ENCODE peak calls at places on chromosomes 3 and 15, in ten cellular contexts. C is ovary, Y is breast epithelium, T is HCT116, G is IMR-90, U is AG04450, E is AG09309, A is fibroblast of mammary gland, J is Peyer's patch, H is fibroblast of pulmonary artery. N is an unnamed sample.

GRCh38 chr15:44101944-44102343 is 93.1 kb downstream of the FRMD5 start:
- DNase-seq in C (no peak), Y (no peak), T (no peak), G (peak), U (peak), E (peak), A (peak), J (no peak), H (peak), N (no peak)

GRCh38 chr15:66670698-66671580 is 31.1 kb upstream of the SMAD6 start:
- DNase-seq in C (no peak), Y (peak), T (peak), G (no peak), U (no peak), E (no peak), A (no peak), J (peak), H (no peak), N (no peak)

GRCh38 chr3:54121404-54122045 is 827 bp upstream of the CACNA2D3 start:
- DNase-seq in C (peak), Y (no peak), T (no peak), G (no peak), U (no peak), E (no peak), A (no peak), J (no peak), H (peak), N (no peak)

GRCh38 chr15:36414670-36415069 is 164.8 kb upstream of the CDIN1 start:
- DNase-seq in C (no peak), Y (no peak), T (no peak), G (peak), U (no peak), E (no peak), A (peak), J (no peak), H (peak), N (no peak)

GRCh38 chr3:183823963-183824362 is 1.4 kb downstream of the MAP6D1 start:
- DNase-seq in C (no peak), Y (no peak), T (no peak), G (no peak), U (no peak), E (no peak), A (no peak), J (peak), H (no peak), N (no peak)

GRCh38 chr15:42802168-42802567 is 65.2 kb upstream of the CDAN1 start:
- DNase-seq in C (no peak), Y (no peak), T (no peak), G (no peak), U (no peak), E (no peak), A (no peak), J (no peak), H (no peak), N (no peak)

GRCh38 chr3:43794776-43795175 is 104.0 kb downstream of the ABHD5 start:
- DNase-seq in C (no peak), Y (no peak), T (peak), G (peak), U (peak), E (peak), A (peak), J (no peak), H (no peak), N (no peak)

GRCh38 chr15:84752700-84753099 is 4.3 kb downstream of the ZNF592 start:
- DNase-seq in C (no peak), Y (no peak), T (no peak), G (peak), U (no peak), E (no peak), A (peak), J (no peak), H (no peak), N (no peak)

GRCh38 chr3:71652786-71653419 is 69.4 kb upstream of the FOXP1 start:
- DNase-seq in C (peak), Y (no peak), T (peak), G (peak), U (peak), E (peak), A (peak), J (peak), H (peak), N (peak)

GRCh38 chr3:177893321-177893720 is 642.9 kb upstream of the KCNMB2 start:
- DNase-seq in C (no peak), Y (no peak), T (peak), G (no peak), U (no peak), E (no peak), A (no peak), J (no peak), H (peak), N (no peak)

GRCh38 chr3:188390347-188390718 is 236.4 kb downstream of the LPP start:
- DNase-seq in C (no peak), Y (no peak), T (no peak), G (no peak), U (no peak), E (no peak), A (no peak), J (no peak), H (no peak), N (no peak)
- H3K4me3 ChIP-seq in C (no peak), Y (no peak), T (no peak), G (no peak), U (no peak), E (no peak), A (no peak), J (no peak), H (no peak), N (no peak)

GRCh38 chr15:60390931-60391501 is 6.8 kb downstream of the ANXA2 start:
- DNase-seq in C (peak), Y (no peak), T (peak), G (peak), U (no peak), E (no peak), A (peak), J (peak), H (peak), N (no peak)
- H3K4me3 ChIP-seq in C (no peak), Y (peak), T (peak), G (no peak), U (peak), E (peak), A (peak), J (no peak), H (peak), N (peak)

DNA sequence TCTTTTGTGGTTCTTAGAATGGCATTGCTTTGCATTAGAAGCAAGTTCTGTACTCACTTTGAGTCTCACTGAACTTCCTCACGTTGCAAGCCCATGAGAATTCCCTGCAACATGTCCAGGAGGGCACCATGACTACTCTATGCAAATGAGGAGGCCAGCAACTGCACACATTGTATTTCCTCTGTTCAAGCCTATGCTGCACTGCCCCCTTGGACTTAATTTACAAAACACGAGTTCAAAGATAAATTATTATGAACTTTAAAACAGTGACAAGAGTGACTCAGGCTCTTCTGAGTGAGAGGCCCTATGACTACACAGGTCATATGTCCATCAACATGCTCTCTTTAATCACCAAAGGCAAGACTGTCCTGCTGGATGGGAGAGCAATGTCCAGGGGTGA is 484.2 kb upstream of the ATP11B start:
- DNase-seq in C (no peak), Y (no peak), T (no peak), G (no peak), U (no peak), E (no peak), A (no peak), J (no peak), H (no peak), N (no peak)
- H3K4me3 ChIP-seq in C (no peak), Y (no peak), T (no peak), G (no peak), U (no peak), E (no peak), A (no peak), J (no peak), H (no peak), N (no peak)

GRCh38 chr3:129312021-129312639 is 33.5 kb downstream of the HMCES start:
- DNase-seq in C (no peak), Y (no peak), T (no peak), G (peak), U (no peak), E (no peak), A (peak), J (peak), H (no peak), N (no peak)
- H3K4me3 ChIP-seq in C (no peak), Y (no peak), T (no peak), G (no peak), U (no peak), E (no peak), A (no peak), J (no peak), H (no peak), N (no peak)

GRCh38 chr15:65049418-65049840 is 4.2 kb downstream of the SLC51B start:
- DNase-seq in C (peak), Y (peak), T (peak), G (peak), U (no peak), E (peak), A (peak), J (peak), H (peak), N (peak)
- H3K4me3 ChIP-seq in C (no peak), Y (peak), T (no peak), G (no peak), U (peak), E (peak), A (peak), J (peak), H (no peak), N (peak)

GRCh38 chr15:79966634-79967330 is 4.2 kb downstream of the BCL2A1 start:
- DNase-seq in C (no peak), Y (no peak), T (no peak), G (no peak), U (no peak), E (no peak), A (no peak), J (no peak), H (no peak), N (no peak)
- H3K4me3 ChIP-seq in C (no peak), Y (no peak), T (no peak), G (no peak), U (no peak), E (no peak), A (no peak), J (no peak), H (no peak), N (no peak)

GRCh38 chr3:138938056-138938876 is 8.7 kb downstream of the FOXL2 start:
- DNase-seq in C (peak), Y (no peak), T (no peak), G (no peak), U (no peak), E (no peak), A (no peak), J (no peak), H (no peak), N (no peak)

GRCh38 chr3:138938877-138939562 is 7.9 kb downstream of the FOXL2 start:
- DNase-seq in C (peak), Y (no peak), T (no peak), G (no peak), U (no peak), E (no peak), A (no peak), J (no peak), H (no peak), N (no peak)

GRCh38 chr3:138941259-138941885 is 5.6 kb downstream of the FOXL2 start:
- DNase-seq in C (peak), Y (no peak), T (peak), G (peak), U (peak), E (no peak), A (peak), J (no peak), H (peak), N (no peak)

GRCh38 chr3:138940446-138940845 is 6.5 kb downstream of the FOXL2 start:
- DNase-seq in C (no peak), Y (no peak), T (no peak), G (no peak), U (no peak), E (no peak), A (no peak), J (no peak), H (no peak), N (no peak)

GRCh38 chr3:138939563-138940241 is 7.2 kb downstream of the FOXL2 start:
- DNase-seq in C (peak), Y (no peak), T (no peak), G (no peak), U (no peak), E (no peak), A (no peak), J (no peak), H (no peak), N (no peak)
- H3K4me3 ChIP-seq in C (no peak), Y (no peak), T (no peak), G (no peak), U (no peak), E (no peak), A (no peak), J (no peak), H (no peak), N (no peak)

GRCh38 chr3:67421912-67422311 is 232.5 kb downstream of the SUCLG2 start:
- DNase-seq in C (no peak), Y (no peak), T (no peak), G (no peak), U (no peak), E (no peak), A (no peak), J (no peak), H (no peak), N (no peak)
- H3K4me3 ChIP-seq in C (no peak), Y (no peak), T (no peak), G (no peak), U (no peak), E (no peak), A (no peak), J (no peak), H (no peak), N (no peak)

GRCh38 chr3:46959169-46959515 is 17.4 kb downstream of the CCDC12 start:
- DNase-seq in C (no peak), Y (no peak), T (no peak), G (no peak), U (no peak), E (no peak), A (no peak), J (no peak), H (no peak), N (no peak)
- H3K4me3 ChIP-seq in C (no peak), Y (no peak), T (no peak), G (no peak), U (no peak), E (no peak), A (no peak), J (no peak), H (no peak), N (no peak)

N was measured in SK-N-MC.